ENCODE peak calls at places on chromosomes 4 and X, in ten cellular contexts. One of them, this sample, is unnamed.

GRCh38 chrX:133325422-133325821 is 89.9 kb downstream of the GPC4 start:
- DNase-seq in GM12891: no peak
- DNase-seq in transverse colon: no peak
- DNase-seq in H1: no peak
- DNase-seq in suprapubic skin: no peak
- DNase-seq in esophagus muscularis mucosa: no peak
- DNase-seq in upper lobe of left lung: no peak
- DNase-seq in breast epithelium: no peak
- DNase-seq in HCT116: no peak
- DNase-seq in sigmoid colon: no peak
- DNase-seq in this sample: no peak

GRCh38 chr4:185779520-185779919 is 32.5 kb downstream of the SORBS2 start:
- DNase-seq in GM12891: no peak
- DNase-seq in breast epithelium: no peak
- DNase-seq in sigmoid colon: no peak
- DNase-seq in transverse colon: no peak
- DNase-seq in suprapubic skin: no peak
- DNase-seq in upper lobe of left lung: no peak
- DNase-seq in HCT116: no peak
- DNase-seq in esophagus muscularis mucosa: peak
- DNase-seq in H1: no peak
- DNase-seq in this sample: no peak

GRCh38 chr4:26322349-26322748 is 1.5 kb downstream of the RBPJ start:
- DNase-seq in suprapubic skin: no peak
- DNase-seq in esophagus muscularis mucosa: no peak
- DNase-seq in upper lobe of left lung: no peak
- DNase-seq in sigmoid colon: no peak
- DNase-seq in transverse colon: no peak
- DNase-seq in H1: no peak
- DNase-seq in HCT116: no peak
- DNase-seq in breast epithelium: no peak
- DNase-seq in GM12891: no peak
- DNase-seq in this sample: no peak

GRCh38 chr4:101961144-101961543 is 170.6 kb downstream of the BANK1 start:
- DNase-seq in upper lobe of left lung: peak
- DNase-seq in esophagus muscularis mucosa: no peak
- DNase-seq in HCT116: peak
- DNase-seq in H1: no peak
- DNase-seq in GM12891: no peak
- DNase-seq in sigmoid colon: no peak
- DNase-seq in transverse colon: no peak
- DNase-seq in breast epithelium: no peak
- DNase-seq in suprapubic skin: no peak
- DNase-seq in this sample: no peak

GRCh38 chr4:152817331-152817730 is 37.6 kb downstream of the ARFIP1 start:
- DNase-seq in sigmoid colon: no peak
- DNase-seq in upper lobe of left lung: no peak
- DNase-seq in esophagus muscularis mucosa: no peak
- DNase-seq in GM12891: no peak
- DNase-seq in suprapubic skin: no peak
- DNase-seq in H1: no peak
- DNase-seq in HCT116: no peak
- DNase-seq in transverse colon: no peak
- DNase-seq in breast epithelium: no peak
- DNase-seq in this sample: no peak

GRCh38 chr4:13611283-13611842 is 16.2 kb downstream of the BOD1L1 start:
- DNase-seq in H1: no peak
- DNase-seq in suprapubic skin: no peak
- DNase-seq in GM12891: no peak
- DNase-seq in upper lobe of left lung: no peak
- DNase-seq in esophagus muscularis mucosa: no peak
- DNase-seq in HCT116: no peak
- DNase-seq in sigmoid colon: no peak
- DNase-seq in breast epithelium: no peak
- DNase-seq in transverse colon: peak
- DNase-seq in this sample: no peak

GRCh38 chrX:149909324-149910177 is 19.8 kb upstream of the HSFX4 start:
- DNase-seq in transverse colon: no peak
- DNase-seq in sigmoid colon: no peak
- DNase-seq in breast epithelium: no peak
- DNase-seq in upper lobe of left lung: no peak
- DNase-seq in HCT116: no peak
- DNase-seq in H1: no peak
- DNase-seq in esophagus muscularis mucosa: no peak
- DNase-seq in suprapubic skin: no peak
- DNase-seq in GM12891: no peak
- DNase-seq in this sample: no peak

GRCh38 chr4:181161669-181162068 is 1081.5 kb upstream of the TENM3 start:
- DNase-seq in breast epithelium: no peak
- DNase-seq in sigmoid colon: no peak
- DNase-seq in GM12891: no peak
- DNase-seq in esophagus muscularis mucosa: no peak
- DNase-seq in H1: no peak
- DNase-seq in upper lobe of left lung: no peak
- DNase-seq in HCT116: no peak
- DNase-seq in suprapubic skin: no peak
- DNase-seq in transverse colon: no peak
- DNase-seq in this sample: no peak

GRCh38 chrX:65688403-65688881 is 21.0 kb downstream of the MSN start:
- DNase-seq in esophagus muscularis mucosa: no peak
- DNase-seq in upper lobe of left lung: peak
- DNase-seq in GM12891: peak
- DNase-seq in breast epithelium: no peak
- DNase-seq in H1: no peak
- DNase-seq in HCT116: no peak
- DNase-seq in suprapubic skin: no peak
- DNase-seq in sigmoid colon: no peak
- DNase-seq in transverse colon: peak
- DNase-seq in this sample: no peak

GRCh38 chrX:140715787-140716186 is 6.2 kb downstream of the LINC00632 start:
- DNase-seq in upper lobe of left lung: no peak
- DNase-seq in suprapubic skin: no peak
- DNase-seq in HCT116: no peak
- DNase-seq in breast epithelium: no peak
- DNase-seq in GM12891: no peak
- DNase-seq in esophagus muscularis mucosa: no peak
- DNase-seq in sigmoid colon: no peak
- DNase-seq in H1: no peak
- DNase-seq in transverse colon: no peak
- DNase-seq in this sample: no peak

GRCh38 chr4:107801766-107802211 is 22.9 kb upstream of the SGMS2 start:
- DNase-seq in suprapubic skin: no peak
- DNase-seq in esophagus muscularis mucosa: no peak
- DNase-seq in GM12891: no peak
- DNase-seq in breast epithelium: no peak
- DNase-seq in H1: no peak
- DNase-seq in upper lobe of left lung: peak
- DNase-seq in transverse colon: no peak
- DNase-seq in HCT116: no peak
- DNase-seq in sigmoid colon: no peak
- DNase-seq in this sample: no peak

GRCh38 chr4:102527695-102528094 is 26.5 kb downstream of the NFKB1 start:
- DNase-seq in breast epithelium: no peak
- DNase-seq in transverse colon: no peak
- DNase-seq in GM12891: no peak
- DNase-seq in esophagus muscularis mucosa: no peak
- DNase-seq in upper lobe of left lung: no peak
- DNase-seq in HCT116: no peak
- DNase-seq in suprapubic skin: no peak
- DNase-seq in sigmoid colon: no peak
- DNase-seq in H1: no peak
- DNase-seq in this sample: no peak

GRCh38 chr4:142485452-142485851 is 360.6 kb downstream of the INPP4B start:
- DNase-seq in GM12891: no peak
- DNase-seq in sigmoid colon: no peak
- DNase-seq in H1: no peak
- DNase-seq in suprapubic skin: no peak
- DNase-seq in HCT116: no peak
- DNase-seq in transverse colon: no peak
- DNase-seq in upper lobe of left lung: no peak
- DNase-seq in esophagus muscularis mucosa: no peak
- DNase-seq in breast epithelium: no peak
- DNase-seq in this sample: no peak

GRCh38 chrX:48715066-48715465 is 18.5 kb downstream of the SUV39H1 start:
- DNase-seq in transverse colon: no peak
- DNase-seq in sigmoid colon: no peak
- DNase-seq in suprapubic skin: no peak
- DNase-seq in H1: no peak
- DNase-seq in breast epithelium: no peak
- DNase-seq in esophagus muscularis mucosa: no peak
- DNase-seq in upper lobe of left lung: no peak
- DNase-seq in HCT116: no peak
- DNase-seq in GM12891: no peak
- DNase-seq in this sample: no peak

GRCh38 chrX:32185160-32185559 is 1026.2 kb downstream of the DMD start:
- DNase-seq in HCT116: no peak
- DNase-seq in suprapubic skin: no peak
- DNase-seq in sigmoid colon: no peak
- DNase-seq in esophagus muscularis mucosa: no peak
- DNase-seq in H1: no peak
- DNase-seq in upper lobe of left lung: no peak
- DNase-seq in GM12891: no peak
- DNase-seq in transverse colon: no peak
- DNase-seq in breast epithelium: no peak
- DNase-seq in this sample: no peak

GRCh38 chr4:38050560-38051350 is 90.6 kb downstream of the PTTG2 start:
- DNase-seq in GM12891: no peak
- DNase-seq in esophagus muscularis mucosa: no peak
- DNase-seq in breast epithelium: no peak
- DNase-seq in suprapubic skin: no peak
- DNase-seq in HCT116: no peak
- DNase-seq in sigmoid colon: no peak
- DNase-seq in transverse colon: no peak
- DNase-seq in upper lobe of left lung: no peak
- DNase-seq in H1: no peak
- DNase-seq in this sample: no peak

GRCh38 chr4:38055566-38055965 is 95.4 kb downstream of the PTTG2 start:
- DNase-seq in esophagus muscularis mucosa: no peak
- DNase-seq in GM12891: no peak
- DNase-seq in H1: no peak
- DNase-seq in suprapubic skin: no peak
- DNase-seq in transverse colon: no peak
- DNase-seq in HCT116: no peak
- DNase-seq in upper lobe of left lung: no peak
- DNase-seq in sigmoid colon: no peak
- DNase-seq in breast epithelium: no peak
- DNase-seq in this sample: no peak

GRCh38 chr4:38060829-38061431 is 100.7 kb downstream of the PTTG2 start:
- DNase-seq in sigmoid colon: no peak
- DNase-seq in esophagus muscularis mucosa: no peak
- DNase-seq in H1: no peak
- DNase-seq in HCT116: no peak
- DNase-seq in transverse colon: no peak
- DNase-seq in upper lobe of left lung: no peak
- DNase-seq in suprapubic skin: no peak
- DNase-seq in GM12891: no peak
- DNase-seq in breast epithelium: no peak
- DNase-seq in this sample: no peak

GRCh38 chr4:38058186-38058585 is 98.0 kb downstream of the PTTG2 start:
- DNase-seq in upper lobe of left lung: no peak
- DNase-seq in breast epithelium: no peak
- DNase-seq in HCT116: no peak
- DNase-seq in sigmoid colon: no peak
- DNase-seq in suprapubic skin: no peak
- DNase-seq in H1: no peak
- DNase-seq in transverse colon: no peak
- DNase-seq in GM12891: no peak
- DNase-seq in esophagus muscularis mucosa: no peak
- DNase-seq in this sample: no peak

GRCh38 chr4:38056024-38056685 is 96.0 kb downstream of the PTTG2 start:
- DNase-seq in suprapubic skin: no peak
- DNase-seq in GM12891: no peak
- DNase-seq in sigmoid colon: no peak
- DNase-seq in breast epithelium: no peak
- DNase-seq in esophagus muscularis mucosa: no peak
- DNase-seq in H1: no peak
- DNase-seq in upper lobe of left lung: no peak
- DNase-seq in transverse colon: no peak
- DNase-seq in HCT116: no peak
- DNase-seq in this sample: no peak
- TF ChIP-seq POLR2AphosphoS5 in suprapubic skin: no peak
- TF ChIP-seq POLR2AphosphoS5 in GM12891: no peak
- TF ChIP-seq POLR2AphosphoS5 in sigmoid colon: no peak
- TF ChIP-seq POLR2AphosphoS5 in breast epithelium: no peak
- TF ChIP-seq POLR2AphosphoS5 in esophagus muscularis mucosa: no peak
- TF ChIP-seq POLR2AphosphoS5 in H1: no peak
- TF ChIP-seq POLR2AphosphoS5 in upper lobe of left lung: peak
- TF ChIP-seq POLR2AphosphoS5 in transverse colon: no peak
- TF ChIP-seq POLR2AphosphoS5 in HCT116: no peak
- TF ChIP-seq POLR2AphosphoS5 in this sample: no peak

GRCh38 chrX:11589573-11590110 is 76.1 kb downstream of the ARHGAP6 start:
- DNase-seq in H1: no peak
- DNase-seq in transverse colon: no peak
- DNase-seq in sigmoid colon: no peak
- DNase-seq in upper lobe of left lung: no peak
- DNase-seq in GM12891: no peak
- DNase-seq in breast epithelium: no peak
- DNase-seq in esophagus muscularis mucosa: no peak
- DNase-seq in suprapubic skin: no peak
- DNase-seq in HCT116: no peak
- DNase-seq in this sample: no peak
- TF ChIP-seq POLR2A in H1: no peak
- TF ChIP-seq POLR2A in transverse colon: no peak
- TF ChIP-seq POLR2A in sigmoid colon: no peak
- TF ChIP-seq POLR2A in upper lobe of left lung: no peak
- TF ChIP-seq POLR2A in GM12891: no peak
- TF ChIP-seq POLR2A in breast epithelium: no peak
- TF ChIP-seq POLR2A in esophagus muscularis mucosa: no peak
- TF ChIP-seq POLR2A in suprapubic skin: no peak
- TF ChIP-seq POLR2A in HCT116: no peak
- TF ChIP-seq POLR2A in this sample: no peak

GRCh38 chrX:68894513-68895338 is 65.9 kb downstream of the EFNB1 start:
- DNase-seq in H1: no peak
- DNase-seq in esophagus muscularis mucosa: no peak
- DNase-seq in sigmoid colon: peak
- DNase-seq in GM12891: no peak
- DNase-seq in HCT116: no peak
- DNase-seq in upper lobe of left lung: peak
- DNase-seq in suprapubic skin: no peak
- DNase-seq in breast epithelium: peak
- DNase-seq in transverse colon: peak
- DNase-seq in this sample: no peak
- TF ChIP-seq POLR2AphosphoS5 in H1: no peak
- TF ChIP-seq POLR2AphosphoS5 in esophagus muscularis mucosa: no peak
- TF ChIP-seq POLR2AphosphoS5 in sigmoid colon: no peak
- TF ChIP-seq POLR2AphosphoS5 in GM12891: no peak
- TF ChIP-seq POLR2AphosphoS5 in HCT116: no peak
- TF ChIP-seq POLR2AphosphoS5 in upper lobe of left lung: peak
- TF ChIP-seq POLR2AphosphoS5 in suprapubic skin: no peak
- TF ChIP-seq POLR2AphosphoS5 in breast epithelium: no peak
- TF ChIP-seq POLR2AphosphoS5 in transverse colon: no peak
- TF ChIP-seq POLR2AphosphoS5 in this sample: no peak

DNA sequence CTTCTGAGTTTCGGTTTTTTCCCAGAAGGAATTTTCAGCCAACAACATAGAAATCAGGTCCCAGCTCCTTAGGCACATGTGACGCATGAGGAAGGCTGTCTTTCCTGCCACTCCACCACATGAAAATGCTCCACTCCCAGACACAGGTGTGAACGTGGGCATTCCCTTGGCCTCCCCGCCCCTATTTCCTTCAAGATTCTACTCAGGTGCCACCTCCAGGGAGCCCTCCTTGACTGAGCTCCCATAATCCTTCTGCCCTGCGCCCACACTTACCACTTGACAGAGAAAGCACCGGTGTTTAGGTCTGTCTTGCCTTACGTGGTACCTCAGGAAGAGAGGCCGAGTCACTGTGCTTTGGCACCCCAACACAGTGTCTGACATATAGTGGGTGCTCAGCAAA is 44.4 kb upstream of the CENPU start:
- DNase-seq in H1: no peak
- DNase-seq in suprapubic skin: no peak
- DNase-seq in HCT116: no peak
- DNase-seq in transverse colon: no peak
- DNase-seq in upper lobe of left lung: no peak
- DNase-seq in breast epithelium: no peak
- DNase-seq in sigmoid colon: no peak
- DNase-seq in GM12891: no peak
- DNase-seq in esophagus muscularis mucosa: no peak
- DNase-seq in this sample: no peak
- TF ChIP-seq POLR2A in H1: no peak
- TF ChIP-seq POLR2A in suprapubic skin: no peak
- TF ChIP-seq POLR2A in HCT116: no peak
- TF ChIP-seq POLR2A in transverse colon: no peak
- TF ChIP-seq POLR2A in upper lobe of left lung: no peak
- TF ChIP-seq POLR2A in breast epithelium: no peak
- TF ChIP-seq POLR2A in sigmoid colon: no peak
- TF ChIP-seq POLR2A in GM12891: no peak
- TF ChIP-seq POLR2A in esophagus muscularis mucosa: no peak
- TF ChIP-seq POLR2A in this sample: no peak